ENCODE peak calls at places on chromosome 13, in nine cellular contexts. One of them, this sample, is unnamed.

GRCh38 chr13:97858161-97858560 is 95.3 kb upstream of the IPO5 start:
- DNase-seq in amniotic epithelial cell: no peak
- DNase-seq in Jurkat, Clone E6-1: no peak
- DNase-seq in upper lobe of left lung: no peak
- DNase-seq in LoVo: no peak
- DNase-seq in left cardiac atrium: no peak
- DNase-seq in NCI-H460: no peak
- DNase-seq in mesendoderm: no peak
- DNase-seq in C1 segment of cervical spinal cord: no peak
- DNase-seq in this sample: no peak

GRCh38 chr13:40916207-40916998 is 102.7 kb downstream of the ELF1 start:
- DNase-seq in amniotic epithelial cell: peak; percentile 9
- DNase-seq in Jurkat, Clone E6-1: no peak
- DNase-seq in upper lobe of left lung: no peak
- DNase-seq in LoVo: no peak
- DNase-seq in left cardiac atrium: no peak
- DNase-seq in NCI-H460: no peak
- DNase-seq in mesendoderm: no peak
- DNase-seq in C1 segment of cervical spinal cord: no peak
- DNase-seq in this sample: no peak

GRCh38 chr13:78762825-78763224 is 103.9 kb upstream of the OBI1 start:
- DNase-seq in amniotic epithelial cell: no peak
- DNase-seq in Jurkat, Clone E6-1: no peak
- DNase-seq in upper lobe of left lung: no peak
- DNase-seq in LoVo: no peak
- DNase-seq in left cardiac atrium: no peak
- DNase-seq in NCI-H460: no peak
- DNase-seq in mesendoderm: no peak
- DNase-seq in C1 segment of cervical spinal cord: no peak
- DNase-seq in this sample: no peak

GRCh38 chr13:63351081-63351480 is 1935.4 kb upstream of the PCDH20 start:
- DNase-seq in amniotic epithelial cell: no peak
- DNase-seq in Jurkat, Clone E6-1: no peak
- DNase-seq in upper lobe of left lung: no peak
- DNase-seq in LoVo: no peak
- DNase-seq in left cardiac atrium: no peak
- DNase-seq in NCI-H460: no peak
- DNase-seq in mesendoderm: no peak
- DNase-seq in C1 segment of cervical spinal cord: no peak
- DNase-seq in this sample: no peak

GRCh38 chr13:28040977-28041376 is 52.5 kb upstream of the URAD start:
- DNase-seq in amniotic epithelial cell: no peak
- DNase-seq in Jurkat, Clone E6-1: no peak
- DNase-seq in upper lobe of left lung: no peak
- DNase-seq in LoVo: no peak
- DNase-seq in left cardiac atrium: no peak
- DNase-seq in NCI-H460: no peak
- DNase-seq in mesendoderm: no peak
- DNase-seq in C1 segment of cervical spinal cord: no peak
- DNase-seq in this sample: no peak

GRCh38 chr13:86633346-86633745 is 834.1 kb upstream of the SLITRK6 start:
- DNase-seq in amniotic epithelial cell: no peak
- DNase-seq in Jurkat, Clone E6-1: no peak
- DNase-seq in upper lobe of left lung: no peak
- DNase-seq in LoVo: no peak
- DNase-seq in left cardiac atrium: no peak
- DNase-seq in NCI-H460: no peak
- DNase-seq in mesendoderm: no peak
- DNase-seq in C1 segment of cervical spinal cord: no peak
- DNase-seq in this sample: no peak

GRCh38 chr13:40452741-40453665 is 213.4 kb downstream of the FOXO1 start:
- DNase-seq in amniotic epithelial cell: peak; percentile 44
- DNase-seq in Jurkat, Clone E6-1: no peak
- DNase-seq in upper lobe of left lung: no peak
- DNase-seq in LoVo: peak; percentile 52
- DNase-seq in left cardiac atrium: no peak
- DNase-seq in NCI-H460: no peak
- DNase-seq in mesendoderm: no peak
- DNase-seq in C1 segment of cervical spinal cord: no peak
- DNase-seq in this sample: no peak

GRCh38 chr13:32852568-32852967 is 163.7 kb upstream of the KL start:
- DNase-seq in amniotic epithelial cell: peak; percentile 54
- DNase-seq in Jurkat, Clone E6-1: no peak
- DNase-seq in upper lobe of left lung: no peak
- DNase-seq in LoVo: no peak
- DNase-seq in left cardiac atrium: no peak
- DNase-seq in NCI-H460: no peak
- DNase-seq in mesendoderm: no peak
- DNase-seq in C1 segment of cervical spinal cord: no peak
- DNase-seq in this sample: no peak

GRCh38 chr13:110138009-110138699 is 168.8 kb downstream of the COL4A1 start:
- DNase-seq in amniotic epithelial cell: peak; percentile 78
- DNase-seq in Jurkat, Clone E6-1: peak; percentile 39
- DNase-seq in upper lobe of left lung: peak; percentile 92
- DNase-seq in LoVo: peak; percentile 77
- DNase-seq in left cardiac atrium: peak; percentile 80
- DNase-seq in NCI-H460: peak; percentile 40
- DNase-seq in mesendoderm: peak; percentile 77
- DNase-seq in C1 segment of cervical spinal cord: no peak
- DNase-seq in this sample: peak; percentile 95

GRCh38 chr13:24274452-24274971 is 34.9 kb upstream of the C1QTNF9 start:
- DNase-seq in amniotic epithelial cell: no peak
- DNase-seq in Jurkat, Clone E6-1: no peak
- DNase-seq in upper lobe of left lung: no peak
- DNase-seq in LoVo: no peak
- DNase-seq in left cardiac atrium: peak; percentile 63
- DNase-seq in NCI-H460: no peak
- DNase-seq in mesendoderm: no peak
- DNase-seq in C1 segment of cervical spinal cord: no peak
- DNase-seq in this sample: no peak

GRCh38 chr13:41523396-41523795 is 66.0 kb downstream of the RGCC start:
- DNase-seq in amniotic epithelial cell: no peak
- DNase-seq in Jurkat, Clone E6-1: no peak
- DNase-seq in upper lobe of left lung: no peak
- DNase-seq in LoVo: no peak
- DNase-seq in left cardiac atrium: no peak
- DNase-seq in NCI-H460: no peak
- DNase-seq in mesendoderm: peak; percentile 63
- DNase-seq in C1 segment of cervical spinal cord: no peak
- DNase-seq in this sample: no peak

GRCh38 chr13:77185721-77186120 is 141.2 kb downstream of the MYCBP2 start:
- DNase-seq in amniotic epithelial cell: no peak
- DNase-seq in Jurkat, Clone E6-1: no peak
- DNase-seq in upper lobe of left lung: no peak
- DNase-seq in LoVo: no peak
- DNase-seq in left cardiac atrium: no peak
- DNase-seq in NCI-H460: no peak
- DNase-seq in mesendoderm: no peak
- DNase-seq in C1 segment of cervical spinal cord: no peak
- DNase-seq in this sample: no peak

GRCh38 chr13:76991432-76991795 is 467 bp upstream of the CLN5 start:
- DNase-seq in amniotic epithelial cell: no peak
- DNase-seq in Jurkat, Clone E6-1: no peak
- DNase-seq in upper lobe of left lung: no peak
- DNase-seq in LoVo: no peak
- DNase-seq in left cardiac atrium: peak; percentile 48
- DNase-seq in NCI-H460: no peak
- DNase-seq in mesendoderm: no peak
- DNase-seq in C1 segment of cervical spinal cord: no peak
- DNase-seq in this sample: no peak

GRCh38 chr13:20383058-20383457 is 142.6 kb downstream of the CRYL1 start:
- DNase-seq in amniotic epithelial cell: no peak
- DNase-seq in Jurkat, Clone E6-1: no peak
- DNase-seq in upper lobe of left lung: no peak
- DNase-seq in LoVo: no peak
- DNase-seq in left cardiac atrium: no peak
- DNase-seq in NCI-H460: no peak
- DNase-seq in mesendoderm: no peak
- DNase-seq in C1 segment of cervical spinal cord: no peak
- DNase-seq in this sample: no peak

GRCh38 chr13:51647067-51647466 is 62.8 kb downstream of the WDFY2 start:
- DNase-seq in amniotic epithelial cell: no peak
- DNase-seq in Jurkat, Clone E6-1: no peak
- DNase-seq in upper lobe of left lung: no peak
- DNase-seq in LoVo: no peak
- DNase-seq in left cardiac atrium: no peak
- DNase-seq in NCI-H460: no peak
- DNase-seq in mesendoderm: no peak
- DNase-seq in C1 segment of cervical spinal cord: no peak
- DNase-seq in this sample: no peak

GRCh38 chr13:105969761-105970160 is 565.7 kb downstream of the EFNB2 start:
- DNase-seq in amniotic epithelial cell: peak; percentile 91
- DNase-seq in Jurkat, Clone E6-1: no peak
- DNase-seq in upper lobe of left lung: no peak
- DNase-seq in LoVo: peak; percentile 85
- DNase-seq in left cardiac atrium: no peak
- DNase-seq in NCI-H460: no peak
- DNase-seq in mesendoderm: no peak
- DNase-seq in C1 segment of cervical spinal cord: no peak
- DNase-seq in this sample: no peak

GRCh38 chr13:112943309-112944125 is 25.5 kb upstream of the MCF2L start:
- DNase-seq in amniotic epithelial cell: no peak
- DNase-seq in Jurkat, Clone E6-1: no peak
- DNase-seq in upper lobe of left lung: peak; percentile 91
- DNase-seq in LoVo: peak; percentile 44
- DNase-seq in left cardiac atrium: peak; percentile 61
- DNase-seq in NCI-H460: no peak
- DNase-seq in mesendoderm: peak; percentile 76
- DNase-seq in C1 segment of cervical spinal cord: no peak
- DNase-seq in this sample: no peak

GRCh38 chr13:109394311-109394988 is 391.9 kb downstream of the IRS2 start:
- DNase-seq in amniotic epithelial cell: peak; percentile 16
- DNase-seq in Jurkat, Clone E6-1: no peak
- DNase-seq in upper lobe of left lung: no peak
- DNase-seq in LoVo: no peak
- DNase-seq in left cardiac atrium: no peak
- DNase-seq in NCI-H460: no peak
- DNase-seq in mesendoderm: no peak
- DNase-seq in C1 segment of cervical spinal cord: no peak
- DNase-seq in this sample: no peak

GRCh38 chr13:79853258-79853657 is 372.3 kb downstream of the NDFIP2 start:
- DNase-seq in amniotic epithelial cell: no peak
- DNase-seq in Jurkat, Clone E6-1: no peak
- DNase-seq in upper lobe of left lung: no peak
- DNase-seq in LoVo: no peak
- DNase-seq in left cardiac atrium: no peak
- DNase-seq in NCI-H460: no peak
- DNase-seq in mesendoderm: peak; percentile 52
- DNase-seq in C1 segment of cervical spinal cord: no peak
- DNase-seq in this sample: no peak

GRCh38 chr13:80116107-80116506 is 224.8 kb downstream of the SPRY2 start:
- DNase-seq in amniotic epithelial cell: peak; percentile 60
- DNase-seq in Jurkat, Clone E6-1: no peak
- DNase-seq in upper lobe of left lung: no peak
- DNase-seq in LoVo: no peak
- DNase-seq in left cardiac atrium: no peak
- DNase-seq in NCI-H460: no peak
- DNase-seq in mesendoderm: no peak
- DNase-seq in C1 segment of cervical spinal cord: no peak
- DNase-seq in this sample: no peak

GRCh38 chr13:60431108-60431700 is 34.2 kb downstream of the TDRD3 start:
- DNase-seq in amniotic epithelial cell: peak; percentile 70
- DNase-seq in Jurkat, Clone E6-1: peak; percentile 71
- DNase-seq in upper lobe of left lung: no peak
- DNase-seq in LoVo: peak; percentile 66
- DNase-seq in left cardiac atrium: no peak
- DNase-seq in NCI-H460: peak; percentile 36
- DNase-seq in mesendoderm: peak; percentile 73
- DNase-seq in C1 segment of cervical spinal cord: no peak
- DNase-seq in this sample: peak; percentile 92

GRCh38 chr13:71661921-71662320 is 205.1 kb downstream of the DACH1 start:
- DNase-seq in amniotic epithelial cell: peak; percentile 71
- DNase-seq in Jurkat, Clone E6-1: no peak
- DNase-seq in upper lobe of left lung: no peak
- DNase-seq in LoVo: no peak
- DNase-seq in left cardiac atrium: no peak
- DNase-seq in NCI-H460: no peak
- DNase-seq in mesendoderm: no peak
- DNase-seq in C1 segment of cervical spinal cord: no peak
- DNase-seq in this sample: no peak

GRCh38 chr13:99464441-99464949 is 36.8 kb upstream of the TM9SF2 start:
- DNase-seq in amniotic epithelial cell: no peak
- DNase-seq in Jurkat, Clone E6-1: no peak
- DNase-seq in upper lobe of left lung: no peak
- DNase-seq in LoVo: no peak
- DNase-seq in left cardiac atrium: no peak
- DNase-seq in NCI-H460: no peak
- DNase-seq in mesendoderm: no peak
- DNase-seq in C1 segment of cervical spinal cord: no peak
- DNase-seq in this sample: peak; percentile 50

GRCh38 chr13:111491021-111491420 is 170.6 kb downstream of the TEX29 start:
- DNase-seq in amniotic epithelial cell: no peak
- DNase-seq in Jurkat, Clone E6-1: no peak
- DNase-seq in upper lobe of left lung: peak; percentile 29
- DNase-seq in LoVo: no peak
- DNase-seq in left cardiac atrium: no peak
- DNase-seq in NCI-H460: no peak
- DNase-seq in mesendoderm: no peak
- DNase-seq in C1 segment of cervical spinal cord: no peak
- DNase-seq in this sample: no peak

GRCh38 chr13:80029170-80029569 is 311.8 kb downstream of the SPRY2 start:
- DNase-seq in amniotic epithelial cell: no peak
- DNase-seq in Jurkat, Clone E6-1: no peak
- DNase-seq in upper lobe of left lung: no peak
- DNase-seq in LoVo: no peak
- DNase-seq in left cardiac atrium: no peak
- DNase-seq in NCI-H460: no peak
- DNase-seq in mesendoderm: no peak
- DNase-seq in C1 segment of cervical spinal cord: no peak
- DNase-seq in this sample: no peak

GRCh38 chr13:61410266-61410665 is 5.4 kb downstream of the PCDH20 start:
- DNase-seq in amniotic epithelial cell: no peak
- DNase-seq in Jurkat, Clone E6-1: no peak
- DNase-seq in upper lobe of left lung: no peak
- DNase-seq in LoVo: no peak
- DNase-seq in left cardiac atrium: no peak
- DNase-seq in NCI-H460: no peak
- DNase-seq in mesendoderm: no peak
- DNase-seq in C1 segment of cervical spinal cord: no peak
- DNase-seq in this sample: no peak

GRCh38 chr13:60143775-60144174 is 20.0 kb downstream of the DIAPH3 start:
- DNase-seq in amniotic epithelial cell: peak; percentile 39
- DNase-seq in Jurkat, Clone E6-1: no peak
- DNase-seq in upper lobe of left lung: no peak
- DNase-seq in LoVo: no peak
- DNase-seq in left cardiac atrium: no peak
- DNase-seq in NCI-H460: no peak
- DNase-seq in mesendoderm: peak; percentile 36
- DNase-seq in C1 segment of cervical spinal cord: no peak
- DNase-seq in this sample: no peak

GRCh38 chr13:64925284-64925683 is 2304.9 kb downstream of the PCDH9 start:
- DNase-seq in amniotic epithelial cell: peak; percentile 38
- DNase-seq in Jurkat, Clone E6-1: no peak
- DNase-seq in upper lobe of left lung: peak; percentile 36
- DNase-seq in LoVo: no peak
- DNase-seq in left cardiac atrium: no peak
- DNase-seq in NCI-H460: no peak
- DNase-seq in mesendoderm: peak; percentile 41
- DNase-seq in C1 segment of cervical spinal cord: no peak
- DNase-seq in this sample: no peak

GRCh38 chr13:30404207-30404606 is 18.1 kb upstream of the UBE2L5 start:
- DNase-seq in amniotic epithelial cell: no peak
- DNase-seq in Jurkat, Clone E6-1: no peak
- DNase-seq in upper lobe of left lung: no peak
- DNase-seq in LoVo: no peak
- DNase-seq in left cardiac atrium: no peak
- DNase-seq in NCI-H460: no peak
- DNase-seq in mesendoderm: no peak
- DNase-seq in C1 segment of cervical spinal cord: no peak
- DNase-seq in this sample: no peak

This sample was measured in AML-193.